ENCODE peak calls at places on chromosomes 6 and 20, in six cellular contexts. B is OCI-LY7; P is fibroblast of the conjunctiva; Z is GM20000; V is stimulated activated CD4-positive, alpha-beta T cell treated with anti-CD3 and anti-CD28 coated beads, Interleukin-12 subunit alpha, Interleukin-12 subunit beta, amount 100 ng/mL, for 24 hours; C is NCI-H1092 treated with DMSO at 0.1 percent for 48 hours. Q is an unnamed sample.
A peak's percentile ranks its signal among the peaks of the same experiment; 100 is the strongest.

GRCh38 chr20:4710106-4710475 is 11.6 kb upstream of the PRND start:
- DNase-seq in C (no peak), Z (no peak), B (no peak), V (no peak), P (no peak), Q (no peak)

GRCh38 chr20:14481863-14482262 is 144.5 kb upstream of the FLRT3 start:
- DNase-seq in P (peak; percentile 28), B (no peak), Z (no peak), C (no peak), V (no peak), Q (no peak)

GRCh38 chr20:51700809-51701285 is 67.3 kb downstream of the ATP9A start:
- DNase-seq in Z (peak; percentile 48), B (peak; percentile 57), P (no peak), V (no peak), C (no peak), Q (no peak)

GRCh38 chr6:143579703-143580102 is 68.2 kb upstream of the FUCA2 start:
- DNase-seq in V (no peak), B (no peak), C (no peak), P (peak; percentile 57), Z (no peak), Q (no peak)

GRCh38 chr20:21505161-21505809 is 8.6 kb downstream of the NKX2-2 start:
- DNase-seq in Z (peak; percentile 88), C (no peak), P (peak; percentile 5), B (peak; percentile 60), V (peak; percentile 82), Q (peak; percentile 75)

GRCh38 chr6:113994934-113995342 is 24.0 kb upstream of the HDAC2 start:
- DNase-seq in C (peak; percentile 24), Z (peak; percentile 14), V (no peak), B (peak; percentile 40), P (peak; percentile 76), Q (no peak)

GRCh38 chr6:131067521-131067920 is 4.5 kb upstream of the EPB41L2 start:
- DNase-seq in C (no peak), V (no peak), P (no peak), B (no peak), Z (no peak), Q (no peak)

GRCh38 chr6:138596591-138596990 is 97.3 kb upstream of the NHSL1 start:
- DNase-seq in Z (no peak), V (no peak), B (no peak), P (no peak), C (no peak), Q (no peak)

GRCh38 chr20:63520939-63521601 is 505 bp downstream of the PPDPF start:
- DNase-seq in Z (peak; percentile 92), B (peak; percentile 80), P (peak; percentile 43), C (peak; percentile 38), V (peak; percentile 51), Q (peak; percentile 50)

GRCh38 chr6:30447237-30447636 is 42.1 kb upstream of the HLA-E start:
- DNase-seq in P (no peak), B (no peak), V (no peak), Z (no peak), C (no peak), Q (no peak)

GRCh38 chr20:47883186-47883585 is 97.9 kb upstream of the SULF2 start:
- DNase-seq in P (no peak), V (no peak), B (no peak), Z (no peak), C (no peak), Q (no peak)

GRCh38 chr20:3655032-3655405 is 8.2 kb downstream of the GFRA4 start:
- DNase-seq in V (no peak), B (no peak), Z (no peak), P (no peak), C (no peak), Q (no peak)

GRCh38 chr6:56958481-56958880 is 3.6 kb downstream of the BEND6 start:
- DNase-seq in B (no peak), V (no peak), Z (no peak), P (no peak), C (no peak), Q (no peak)

GRCh38 chr6:140744648-140745320 is 1370.3 kb upstream of the CITED2 start:
- DNase-seq in P (peak; percentile 28), V (no peak), B (no peak), Z (no peak), C (no peak), Q (no peak)

GRCh38 chr20:57638173-57638894 is 18.1 kb upstream of the ZBP1 start:
- DNase-seq in V (no peak), B (no peak), C (no peak), P (no peak), Z (no peak), Q (no peak)

Q was measured in stimulated activated CD8-positive, alpha-beta memory T cell treated with anti-CD3 and anti-CD28 coated beads, Interleukin-2, amount 100 ng/mL, for 48 hours.